ENCODE peak calls at places on chromosomes 2 and 18, in four cellular contexts. M, V, C and W are unnamed samples.

GRCh38 chr2:10307561-10308156 is 5.0 kb downstream of the HPCAL1 start:
- DNase-seq in M (peak; percentile 49), V (no peak), C (no peak), W (no peak)

GRCh38 chr2:159840620-159841019 is 42.6 kb upstream of the CD302 start:
- DNase-seq in M (no peak), V (no peak), C (no peak), W (no peak)

GRCh38 chr2:866009-866680 is 84.5 kb upstream of the SNTG2 start:
- DNase-seq in M (no peak), V (no peak), C (no peak), W (no peak)

GRCh38 chr2:197011777-197012641 is 85.5 kb upstream of the PGAP1 start:
- DNase-seq in M (peak; percentile 7), V (peak; percentile 50), C (peak; percentile 89), W (peak; percentile 56)

GRCh38 chr2:25009954-25010353 is 31.9 kb upstream of the EFR3B start:
- DNase-seq in M (no peak), V (peak; percentile 75), C (no peak), W (no peak)

GRCh38 chr18:22827216-22827615 is 105.9 kb upstream of the RBBP8 start:
- DNase-seq in M (peak; percentile 75), V (no peak), C (no peak), W (no peak)

GRCh38 chr18:28175930-28176673 is 828 bp downstream of the CDH2 start:
- DNase-seq in M (no peak), V (no peak), C (peak; percentile 52), W (no peak)

GRCh38 chr2:224359569-224359968 is 42.3 kb downstream of the FAM124B start:
- DNase-seq in M (no peak), V (no peak), C (no peak), W (peak; percentile 13)

GRCh38 chr18:76390452-76391035 is 104.5 kb downstream of the ZNF516 start:
- DNase-seq in M (no peak), V (no peak), C (peak; percentile 34), W (no peak)

GRCh38 chr2:69916151-69916550 is 1.2 kb downstream of the MXD1 start:
- DNase-seq in M (no peak), V (peak; percentile 55), C (no peak), W (no peak)

GRCh38 chr18:23998018-23998417 is 16.5 kb upstream of the TTC39C start:
- DNase-seq in M (no peak), V (no peak), C (no peak), W (no peak)

GRCh38 chr2:178514664-178515063 is 34.4 kb downstream of the PLEKHA3 start:
- DNase-seq in M (no peak), V (peak; percentile 91), C (no peak), W (peak; percentile 48)

GRCh38 chr18:5175378-5175777 is 21.7 kb downstream of the AKAIN1 start:
- DNase-seq in M (no peak), V (no peak), C (peak; percentile 27), W (peak; percentile 9)

GRCh38 chr2:222052934-222053367 is 245.8 kb downstream of the PAX3 start:
- DNase-seq in M (no peak), V (no peak), C (no peak), W (peak; percentile 9)

GRCh38 chr2:70830333-70830732 is 5.3 kb downstream of the CD207 start:
- DNase-seq in M (no peak), V (no peak), C (no peak), W (no peak)

GRCh38 chr2:202376460-202377307 is 557 bp downstream of the BMPR2 start:
- DNase-seq in M (no peak), V (peak; percentile 40), C (peak; percentile 38), W (peak; percentile 51)

GRCh38 chr2:191150451-191151314 is at the start of gene STAT4:
- DNase-seq in M (no peak), V (peak; percentile 73), C (peak; percentile 32), W (peak; percentile 59)

GRCh38 chr18:9322730-9323129 is 11.8 kb upstream of the TWSG1 start:
- DNase-seq in M (peak; percentile 62), V (no peak), C (no peak), W (no peak)

GRCh38 chr2:160287476-160287875 is 87.4 kb upstream of the ITGB6 start:
- DNase-seq in M (no peak), V (no peak), C (no peak), W (no peak)

GRCh38 chr2:11872948-11873269 is 126.5 kb downstream of the LPIN1 start:
- DNase-seq in M (no peak), V (no peak), C (no peak), W (no peak)

GRCh38 chr2:65056990-65057375 is 767 bp downstream of the CEP68 start:
- DNase-seq in M (no peak), V (no peak), C (no peak), W (no peak)

GRCh38 chr2:227267406-227268115 is 57.5 kb upstream of the MFF start:
- DNase-seq in M (no peak), V (no peak), C (peak; percentile 18), W (no peak)

GRCh38 chr2:190835303-190835930 is 45.2 kb upstream of the GLS start:
- DNase-seq in M (no peak), V (peak; percentile 72), C (no peak), W (no peak)